ENCODE peak calls at places on chromosomes 3 and 15, in six cellular contexts. A is H7, V is left cardiac atrium, K is body of pancreas, C is NCI-H1436, S is GM04503. F is an unnamed sample.

GRCh38 chr15:52424856-52425431 is 103.7 kb downstream of the MYO5A start:
- DNase-seq in A (no peak), V (no peak), K (no peak), C (no peak), S (no peak), F (no peak)

GRCh38 chr3:113161661-113162060 is 49.7 kb upstream of the BOC start:
- DNase-seq in A (no peak), V (no peak), K (no peak), C (no peak), S (no peak), F (no peak)

GRCh38 chr3:101995371-101996046 is 146.2 kb downstream of the NFKBIZ start:
- DNase-seq in A (no peak), V (no peak), K (no peak), C (no peak), S (no peak), F (peak)

GRCh38 chr3:58093573-58094195 is 85.5 kb downstream of the FLNB start:
- DNase-seq in A (no peak), V (no peak), K (no peak), C (no peak), S (no peak), F (no peak)

GRCh38 chr3:111923095-111923771 is 55.6 kb upstream of the ABHD10 start:
- DNase-seq in A (no peak), V (no peak), K (no peak), C (no peak), S (no peak), F (no peak)

GRCh38 chr15:59360305-59360704 is 12.4 kb downstream of the MYO1E start:
- DNase-seq in A (no peak), V (no peak), K (no peak), C (no peak), S (no peak), F (no peak)

GRCh38 chr3:197224034-197224444 is 74.4 kb downstream of the DLG1 start:
- DNase-seq in A (peak), V (no peak), K (no peak), C (peak), S (no peak), F (no peak)

GRCh38 chr3:99659032-99659431 is 20.6 kb downstream of the COL8A1 start:
- DNase-seq in A (no peak), V (peak), K (no peak), C (no peak), S (peak), F (peak)

GRCh38 chr3:47412842-47413520 is 32.2 kb downstream of the PTPN23 start:
- DNase-seq in A (peak), V (no peak), K (no peak), C (no peak), S (no peak), F (no peak)

GRCh38 chr3:193016437-193016887 is 98.8 kb upstream of the MB21D2 start:
- DNase-seq in A (peak), V (peak), K (peak), C (peak), S (peak), F (no peak)

GRCh38 chr3:33636125-33636855 is 81.8 kb downstream of the CLASP2 start:
- DNase-seq in A (peak), V (no peak), K (no peak), C (no peak), S (no peak), F (no peak)

GRCh38 chr3:66486646-66487045 is 14.2 kb downstream of the LRIG1 start:
- DNase-seq in A (no peak), V (no peak), K (no peak), C (no peak), S (no peak), F (peak)

F was measured in BJ.